ENCODE peak calls at places on chromosomes 3 and 15, in ten cellular contexts. X, V, L, I, J, G, N, Z, Q and A are unnamed samples.

GRCh38 chr15:75723171-75723846 is 10.7 kb upstream of the CSPG4 start:
- DNase-seq in L (no peak), Q (no peak), G (no peak), Z (no peak), X (no peak), V (no peak), I (no peak), N (no peak), J (no peak), A (no peak)

GRCh38 chr3:169260296-169260695 is 403.2 kb downstream of the MECOM start:
- DNase-seq in V (no peak), L (no peak), Z (no peak), Q (no peak), X (peak), G (no peak), I (no peak), N (no peak), J (no peak), A (no peak)

GRCh38 chr15:76217029-76217866 is 94.0 kb downstream of the ETFA start:
- DNase-seq in I (no peak), X (peak), Q (no peak), G (no peak), N (no peak), Z (no peak), J (no peak), V (no peak), L (peak), A (no peak)

GRCh38 chr15:75750261-75751050 is 37.8 kb upstream of the CSPG4 start:
- DNase-seq in I (no peak), G (no peak), V (no peak), Z (no peak), Q (no peak), J (no peak), X (no peak), N (no peak), L (no peak), A (no peak)

GRCh38 chr3:99551520-99551919 is 86.9 kb upstream of the COL8A1 start:
- DNase-seq in V (no peak), J (no peak), X (no peak), L (no peak), Z (no peak), G (no peak), Q (no peak), I (no peak), N (no peak), A (no peak)

GRCh38 chr3:15327941-15328340 is 4.4 kb downstream of the SH3BP5 start:
- DNase-seq in J (no peak), N (no peak), L (no peak), I (no peak), G (no peak), Z (no peak), X (peak), Q (peak), V (peak), A (no peak)

GRCh38 chr3:184592411-184593200 is 31.0 kb downstream of the EPHB3 start:
- DNase-seq in J (no peak), Z (no peak), V (no peak), X (peak), G (no peak), Q (no peak), N (peak), L (peak), I (no peak), A (no peak)

GRCh38 chr15:76336254-76337046 is at the start of gene ISL2:
- DNase-seq in G (no peak), L (peak), N (no peak), X (peak), V (peak), Z (peak), I (no peak), Q (peak), J (no peak), A (peak)

GRCh38 chr3:83523470-83524073 is 1435.2 kb upstream of the CADM2 start:
- DNase-seq in Q (peak), X (no peak), V (peak), I (no peak), L (no peak), G (no peak), N (no peak), J (no peak), Z (no peak), A (no peak)

GRCh38 chr3:114380233-114380645 is 86.4 kb downstream of the TIGIT start:
- DNase-seq in X (peak), Z (peak), J (peak), V (no peak), G (no peak), L (peak), N (no peak), Q (no peak), I (no peak), A (peak)

GRCh38 chr3:178561239-178561638 is 25.0 kb downstream of the KCNMB2 start:
- DNase-seq in J (no peak), Q (no peak), I (no peak), Z (no peak), G (no peak), V (no peak), L (no peak), X (no peak), N (no peak), A (no peak)

GRCh38 chr3:113035387-113035982 is 44.7 kb downstream of the GTPBP8 start:
- DNase-seq in L (peak), X (peak), V (peak), I (peak), N (peak), Q (peak), J (no peak), G (no peak), Z (peak), A (no peak)

GRCh38 chr15:80530737-80531365 is 126.7 kb downstream of the ARNT2 start:
- DNase-seq in L (peak), I (no peak), X (peak), J (no peak), Q (no peak), Z (no peak), N (peak), G (no peak), V (no peak), A (no peak)

GRCh38 chr3:143119009-143119914 is at the start of gene CHST2:
- DNase-seq in V (peak), X (peak), L (peak), Z (peak), I (peak), Q (no peak), N (peak), G (peak), J (peak), A (peak)

GRCh38 chr15:96331942-96332853 is 1.7 kb downstream of the NR2F2 start:
- DNase-seq in G (no peak), V (no peak), N (no peak), Z (no peak), X (peak), Q (no peak), L (peak), I (no peak), J (no peak), A (no peak)

GRCh38 chr3:51813539-51813938 is 34.5 kb upstream of the IQCF6 start:
- DNase-seq in X (no peak), G (no peak), Q (no peak), N (peak), I (no peak), V (no peak), Z (peak), L (peak), J (peak), A (no peak)

GRCh38 chr3:133776794-133777438 is 28.7 kb upstream of the SRPRB start:
- DNase-seq in J (no peak), X (no peak), N (no peak), Z (no peak), Q (no peak), I (no peak), G (no peak), L (no peak), V (no peak), A (no peak)

GRCh38 chr15:76163429-76164020 is 103.7 kb downstream of the TMEM266 start:
- DNase-seq in J (no peak), I (no peak), G (no peak), X (peak), Q (no peak), Z (no peak), V (no peak), N (peak), L (peak), A (peak)

GRCh38 chr3:137222736-137223135 is 265.0 kb downstream of the IL20RB start:
- DNase-seq in G (no peak), V (no peak), X (no peak), Q (no peak), Z (no peak), J (no peak), N (no peak), I (no peak), L (no peak), A (no peak)

GRCh38 chr3:64046527-64046926 is 23.2 kb upstream of the PSMD6 start:
- DNase-seq in G (no peak), N (no peak), Z (no peak), V (no peak), J (no peak), X (no peak), Q (no peak), L (no peak), I (no peak), A (no peak)

GRCh38 chr15:39834256-39834655 is 51.6 kb upstream of the FSIP1 start:
- DNase-seq in Q (no peak), V (no peak), J (no peak), N (no peak), L (peak), G (no peak), X (peak), I (no peak), Z (no peak), A (no peak)

GRCh38 chr3:186284661-186285060 is 77.4 kb downstream of the DGKG start:
- DNase-seq in Z (no peak), X (no peak), V (no peak), G (no peak), Q (no peak), L (no peak), J (no peak), I (no peak), N (peak), A (no peak)

GRCh38 chr15:52329150-52329549 is 33.5 kb upstream of the MYO5C start:
- DNase-seq in J (no peak), L (no peak), Q (no peak), V (no peak), G (no peak), I (no peak), X (no peak), Z (no peak), N (no peak), A (no peak)

GRCh38 chr3:172984938-172985337 is 156.1 kb downstream of the SPATA16 start:
- DNase-seq in Z (no peak), J (no peak), V (no peak), L (no peak), G (no peak), Q (no peak), I (no peak), X (no peak), N (no peak), A (no peak)

GRCh38 chr3:46926871-46927717 is 49.5 kb downstream of the CCDC12 start:
- DNase-seq in I (no peak), L (no peak), G (no peak), Q (no peak), V (no peak), Z (no peak), X (no peak), N (no peak), J (no peak), A (no peak)

GRCh38 chr3:171049831-171050444 is 23.4 kb upstream of the SLC2A2 start:
- DNase-seq in Z (peak), X (peak), V (peak), L (peak), G (no peak), I (peak), J (peak), Q (no peak), N (peak), A (peak)

GRCh38 chr3:165070682-165071081 is 7.6 kb downstream of the SI start:
- DNase-seq in X (no peak), J (no peak), I (no peak), N (no peak), G (no peak), L (no peak), Z (no peak), V (no peak), Q (no peak), A (no peak)

GRCh38 chr3:44963571-44964325 is 12.2 kb downstream of the ZDHHC3 start:
- DNase-seq in V (no peak), Z (no peak), Q (no peak), G (no peak), I (no peak), L (no peak), J (no peak), N (no peak), X (no peak), A (no peak)

GRCh38 chr15:87267798-87268197 is 988.7 kb downstream of the NTRK3 start:
- DNase-seq in N (no peak), Q (no peak), I (no peak), J (no peak), L (peak), X (peak), Z (no peak), G (no peak), V (no peak), A (peak)

GRCh38 chr15:85743392-85744045 is 51.2 kb downstream of the KLHL25 start:
- DNase-seq in Z (no peak), L (no peak), X (no peak), Q (no peak), J (no peak), I (no peak), G (no peak), V (no peak), N (no peak), A (no peak)

GRCh38 chr3:45026038-45026437 is at the start of gene CLEC3B:
- DNase-seq in Q (no peak), G (no peak), V (no peak), N (peak), X (peak), I (no peak), L (peak), Z (no peak), J (no peak), A (peak)

GRCh38 chr3:105938101-105938500 is 69.3 kb upstream of the CBLB start:
- DNase-seq in G (no peak), N (peak), X (peak), V (no peak), I (no peak), Z (no peak), L (peak), J (no peak), Q (no peak), A (peak)

GRCh38 chr15:98213346-98213979 is 253.0 kb downstream of the ARRDC4 start:
- DNase-seq in V (no peak), G (no peak), Q (no peak), N (no peak), Z (no peak), J (no peak), X (no peak), L (no peak), I (no peak), A (no peak)

GRCh38 chr3:8891328-8891727 is 71.9 kb downstream of the RAD18 start:
- DNase-seq in G (no peak), Q (no peak), I (no peak), J (no peak), X (no peak), V (no peak), Z (no peak), L (peak), N (no peak), A (no peak)

GRCh38 chr3:149437710-149438109 is 36.8 kb upstream of the TM4SF4 start:
- DNase-seq in N (no peak), I (no peak), L (no peak), V (no peak), J (no peak), X (no peak), Z (no peak), G (no peak), Q (no peak), A (no peak)

GRCh38 chr3:171842864-171843511 is at the start of gene TMEM212:
- DNase-seq in Q (no peak), V (no peak), Z (no peak), G (no peak), J (no peak), I (no peak), X (peak), L (peak), N (no peak), A (no peak)

GRCh38 chr3:31634485-31634884 is 101.8 kb downstream of the STT3B start:
- DNase-seq in X (peak), G (no peak), Z (no peak), V (no peak), I (no peak), J (no peak), Q (no peak), L (peak), N (no peak), A (peak)

GRCh38 chr3:79027593-79027992 is 740.2 kb downstream of the ROBO1 start:
- DNase-seq in Q (peak), L (no peak), G (no peak), J (no peak), X (no peak), I (no peak), Z (no peak), V (no peak), N (no peak), A (no peak)

GRCh38 chr15:75314552-75315290 is 21.1 kb upstream of the COMMD4 start:
- DNase-seq in N (no peak), X (no peak), G (no peak), L (no peak), J (no peak), Z (no peak), Q (no peak), V (no peak), I (no peak), A (no peak)

GRCh38 chr3:29764059-29764458 is 483.2 kb downstream of the RBMS3 start:
- DNase-seq in X (peak), N (no peak), G (no peak), Z (no peak), I (no peak), J (no peak), Q (no peak), L (peak), V (no peak), A (peak)